ENCODE peak calls at places on chromosome 20, in six cellular contexts. U is right lobe of liver, F is uterus, Y is upper lobe of left lung, R is HCT116, J is A549. D is an unnamed sample. For H3K4me1, the result is how much of the 10 kb centered on the place peaks cover.

GRCh38 chr20:58481541-58482021 is 33.6 kb downstream of the APCDD1L start:
- DNase-seq in F (no peak), U (peak), Y (no peak), J (peak), R (peak), D (peak)

GRCh38 chr20:7505152-7505834 is 435.0 kb downstream of the HAO1 start:
- DNase-seq in Y (no peak), J (no peak), U (no peak), F (no peak), R (no peak), D (no peak)

GRCh38 chr20:6566821-6567220 is 200.7 kb upstream of the BMP2 start:
- DNase-seq in R (no peak), U (no peak), J (no peak), Y (no peak), F (no peak), D (no peak)

GRCh38 chr20:15248618-15249395 is 911.4 kb upstream of the FLRT3 start:
- DNase-seq in F (no peak), U (no peak), R (no peak), Y (no peak), J (no peak), D (no peak)

GRCh38 chr20:18401305-18401704 is 65.5 kb downstream of the DZANK1 start:
- DNase-seq in F (no peak), U (no peak), R (no peak), J (no peak), Y (no peak), D (no peak)

GRCh38 chr20:57094171-57094891 is 172.1 kb downstream of the BMP7 start:
- DNase-seq in F (no peak), J (no peak), R (no peak), Y (peak), U (no peak), D (no peak)

GRCh38 chr20:62080249-62080993 is 14.7 kb upstream of the TAF4 start:
- DNase-seq in F (no peak), J (no peak), R (no peak), Y (no peak), U (no peak), D (no peak)

GRCh38 chr20:51206032-51206662 is 183.2 kb upstream of the KCNG1 start:
- DNase-seq in F (no peak), J (no peak), U (no peak), Y (no peak), R (peak), D (no peak)

GRCh38 chr20:24977797-24978196 is 14.8 kb downstream of the APMAP start:
- DNase-seq in J (no peak), F (no peak), U (peak), R (no peak), Y (no peak), D (peak)

GRCh38 chr20:48538856-48539255 is 288.9 kb downstream of the PREX1 start:
- DNase-seq in R (no peak), J (no peak), U (no peak), F (no peak), Y (no peak), D (no peak)

GRCh38 chr20:57108218-57108617 is 158.2 kb downstream of the BMP7 start:
- DNase-seq in R (no peak), F (no peak), J (no peak), U (no peak), Y (no peak), D (no peak)

GRCh38 chr20:21643417-21643816 is 62.0 kb upstream of the PAX1 start:
- DNase-seq in U (no peak), F (no peak), Y (no peak), J (no peak), R (no peak), D (no peak)

GRCh38 chr20:17938889-17939619 is 29.5 kb downstream of the SNX5 start:
- DNase-seq in R (peak), J (peak), U (peak), F (peak), Y (peak), D (peak)

GRCh38 chr20:35828434-35828833 is 56.6 kb downstream of the PHF20 start:
- DNase-seq in J (no peak), R (no peak), Y (no peak), U (peak), F (no peak), D (peak)

GRCh38 chr20:58853976-58854637 is 1.6 kb downstream of the GNAS start:
- DNase-seq in Y (peak), F (no peak), J (no peak), U (no peak), R (no peak), D (no peak)

GRCh38 chr20:62097881-62098407 is 24.3 kb upstream of the LSM14B start:
- DNase-seq in F (no peak), Y (peak), R (no peak), U (no peak), J (no peak), D (no peak)

GRCh38 chr20:25533920-25534700 is 51.2 kb downstream of the NINL start:
- DNase-seq in Y (no peak), R (no peak), F (no peak), J (no peak), U (no peak), D (no peak)

GRCh38 chr20:23562721-23563342 is 5.5 kb downstream of the CST9L start:
- DNase-seq in R (no peak), Y (no peak), U (no peak), F (no peak), J (no peak), D (no peak)

GRCh38 chr20:33336375-33336774 is 53.4 kb downstream of the BPIFB1 start:
- DNase-seq in Y (no peak), F (no peak), R (no peak), U (no peak), J (no peak), D (no peak)

GRCh38 chr20:60718743-60719142 is 533.3 kb upstream of the CDH4 start:
- DNase-seq in R (no peak), J (no peak), Y (no peak), F (no peak), U (no peak), D (no peak)

GRCh38 chr20:57625978-57626377 is 5.8 kb upstream of the ZBP1 start:
- DNase-seq in J (no peak), Y (no peak), U (no peak), R (no peak), F (no peak), D (no peak)

GRCh38 chr20:58551631-58552030 is 36.4 kb upstream of the APCDD1L start:
- DNase-seq in F (no peak), J (no peak), Y (no peak), U (no peak), R (no peak), D (peak)

GRCh38 chr20:43287637-43288036 is 97.9 kb upstream of the PTPRT start:
- DNase-seq in R (no peak), F (no peak), Y (no peak), J (no peak), U (no peak), D (no peak)

GRCh38 chr20:39899881-39900280 is 789.2 kb downstream of the MAFB start:
- DNase-seq in U (no peak), R (no peak), F (no peak), J (no peak), Y (no peak), D (no peak)

GRCh38 chr20:50794846-50795634 is at the start of gene BCAS4:
- DNase-seq in F (peak), Y (peak), R (peak), J (peak), U (peak), D (peak)

GRCh38 chr20:36298061-36298460 is 8.1 kb upstream of the DLGAP4 start:
- DNase-seq in Y (no peak), R (no peak), J (no peak), U (no peak), F (no peak), D (no peak)

GRCh38 chr20:21900431-21900830 is 195.0 kb downstream of the PAX1 start:
- DNase-seq in F (no peak), J (no peak), U (no peak), Y (no peak), R (no peak), D (no peak)

GRCh38 chr20:6954219-6954618 is 186.7 kb downstream of the BMP2 start:
- DNase-seq in F (no peak), R (no peak), U (no peak), Y (no peak), J (no peak), D (no peak)

GRCh38 chr20:58293453-58293852 is 16.1 kb upstream of the RAB22A start:
- DNase-seq in J (no peak), U (no peak), R (no peak), F (no peak), Y (no peak), D (no peak)

GRCh38 chr20:50834599-50835005 is 39.7 kb downstream of the BCAS4 start:
- DNase-seq in J (no peak), R (no peak), Y (no peak), F (no peak), U (no peak), D (no peak)

GRCh38 chr20:63481503-63481902 is 9.0 kb upstream of the KCNQ2 start:
- DNase-seq in Y (peak), F (no peak), R (no peak), U (no peak), J (no peak), D (no peak)

GRCh38 chr20:63484651-63485403 is 12.4 kb upstream of the KCNQ2 start:
- DNase-seq in R (no peak), J (no peak), F (no peak), Y (peak), U (no peak), D (no peak)

GRCh38 chr20:63482021-63482587 is 9.6 kb upstream of the KCNQ2 start:
- DNase-seq in U (no peak), J (no peak), Y (peak), F (no peak), R (no peak), D (no peak)

GRCh38 chr20:63484236-63484635 is 11.8 kb upstream of the KCNQ2 start:
- DNase-seq in U (no peak), R (no peak), Y (peak), F (no peak), J (no peak), D (no peak)

GRCh38 chr20:63483834-63484233 is 11.4 kb upstream of the KCNQ2 start:
- DNase-seq in R (no peak), U (no peak), J (no peak), F (no peak), Y (peak), D (no peak)
- TF ChIP-seq POLR2A in R (no peak), U (no peak), J (no peak), F (no peak), Y (no peak), D (no peak)

DNA sequence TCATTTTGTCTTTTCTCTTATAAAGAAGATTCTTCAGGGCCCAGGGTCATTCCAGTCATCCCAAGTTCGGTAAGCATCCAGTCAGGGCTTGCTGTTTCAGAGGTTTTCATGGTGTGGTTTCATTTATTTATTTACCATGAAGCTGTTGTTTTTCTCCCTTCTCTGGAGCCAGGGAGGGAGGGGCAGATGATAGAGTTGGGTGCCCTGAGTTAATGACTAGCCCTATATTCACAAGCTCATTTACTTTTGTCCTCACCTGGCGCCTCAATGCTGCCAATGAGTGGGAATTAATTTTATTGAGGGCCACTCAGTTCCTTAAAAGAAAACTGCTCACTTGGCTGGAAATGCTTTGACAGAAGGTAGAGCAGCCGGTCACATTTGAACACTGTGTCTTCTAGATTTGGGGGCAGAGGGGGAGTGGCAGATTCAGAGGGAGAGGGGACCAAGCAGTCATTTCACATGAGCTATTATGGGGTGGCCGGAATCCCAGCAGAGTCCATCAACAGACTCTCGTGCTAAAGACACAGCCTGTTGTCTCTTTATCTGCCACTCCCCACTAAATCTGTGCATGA is 573.3 kb upstream of the JAG1 start:
- DNase-seq in F (no peak), J (no peak), R (no peak), Y (no peak), U (no peak), D (no peak)
- H3K27ac ChIP-seq in F (no peak), J (no peak), R (no peak), Y (no peak), U (no peak), D (no peak)

DNA sequence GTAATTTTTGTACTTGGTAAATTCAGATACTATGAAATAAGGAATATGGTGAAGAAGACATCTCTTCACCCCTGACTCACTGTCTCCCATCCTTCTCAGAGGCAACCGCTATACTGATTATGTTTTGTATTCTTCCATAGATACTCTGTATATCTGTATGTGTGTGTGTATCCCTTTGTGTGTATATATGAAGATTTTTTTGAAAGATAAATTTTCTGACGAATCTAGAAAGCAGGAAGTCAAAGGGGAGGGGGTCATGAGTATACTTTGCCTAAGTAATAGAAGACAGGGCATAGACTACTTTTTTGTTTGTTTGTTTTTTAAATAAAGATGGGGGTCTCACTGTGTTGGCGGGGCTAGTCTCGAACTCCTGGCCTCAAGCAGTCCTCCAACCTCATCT is 48.2 kb downstream of the TOP1 start:
- DNase-seq in J (no peak), Y (no peak), U (no peak), F (no peak), R (no peak), D (no peak)
- H3K4me1 ChIP-seq in J (under half), Y (under half), U (under half), F (under half), R (under half), D (under half)

GRCh38 chr20:38161412-38161774 is 3.7 kb downstream of the TGM2 start:
- DNase-seq in J (no peak), F (no peak), R (no peak), Y (no peak), U (no peak), D (no peak)
- TF ChIP-seq POLR2A in J (no peak), F (no peak), R (no peak), Y (no peak), U (no peak), D (no peak)

GRCh38 chr20:45034436-45034835 is 66.5 kb downstream of the KCNS1 start:
- DNase-seq in Y (no peak), F (no peak), U (no peak), J (no peak), R (no peak), D (no peak)
- H3K27ac ChIP-seq in Y (no peak), F (no peak), U (no peak), J (no peak), R (no peak), D (no peak)

GRCh38 chr20:3896302-3896701 is 7.1 kb downstream of the PANK2 start:
- DNase-seq in F (no peak), Y (no peak), U (no peak), R (no peak), J (no peak), D (no peak)
- H3K4me1 ChIP-seq in F (under half), Y (half or more), U (under half), R (under half), J (half or more), D (under half)